ENCODE peak calls at places on chromosomes 12 and 14, in nine cellular contexts. S, U, V, W, C, K, Y, G and A are unnamed samples.
A peak's percentile ranks its signal among the peaks of the same experiment; 100 is the strongest.

GRCh38 chr14:43735926-43736325 is 771.2 kb downstream of the FSCB start:
- DNase-seq in S (no peak), U (no peak), V (no peak), W (no peak), C (no peak), K (no peak), Y (no peak), G (no peak), A (no peak)

GRCh38 chr12:4286771-4287317 is 13.3 kb downstream of the CCND2 start:
- DNase-seq in S (no peak), U (no peak), V (no peak), W (no peak), C (no peak), K (no peak), Y (no peak), G (no peak), A (no peak)

GRCh38 chr12:126362964-126363363 is 1297.7 kb downstream of the AACS start:
- DNase-seq in S (no peak), U (no peak), V (peak; percentile 34), W (no peak), C (no peak), K (no peak), Y (peak; percentile 66), G (no peak), A (no peak)

GRCh38 chr14:87643005-87643404 is 350.0 kb downstream of the GALC start:
- DNase-seq in S (no peak), U (peak; percentile 68), V (peak; percentile 68), W (no peak), C (peak; percentile 31), K (no peak), Y (no peak), G (no peak), A (no peak)

GRCh38 chr14:106586098-106586704 is 1059.8 kb downstream of the TMEM121 start:
- DNase-seq in S (peak; percentile 51), U (no peak), V (peak; percentile 82), W (no peak), C (no peak), K (peak; percentile 69), Y (peak; percentile 1), G (peak; percentile 59), A (no peak)

GRCh38 chr12:53173085-53173715 is 7.3 kb upstream of the ZNF740 start:
- DNase-seq in S (no peak), U (no peak), V (no peak), W (no peak), C (no peak), K (no peak), Y (no peak), G (no peak), A (peak; percentile 68)

GRCh38 chr14:93546642-93547041 is 115.9 kb downstream of the UNC79 start:
- DNase-seq in S (no peak), U (no peak), V (no peak), W (no peak), C (no peak), K (no peak), Y (no peak), G (no peak), A (no peak)

GRCh38 chr14:93734086-93734822 is 54.0 kb downstream of the PRIMA1 start:
- DNase-seq in S (peak; percentile 31), U (no peak), V (peak; percentile 66), W (no peak), C (no peak), K (peak; percentile 19), Y (peak; percentile 88), G (peak; percentile 65), A (no peak)

GRCh38 chr12:31478898-31479297 is 112.0 kb downstream of the DENND5B start:
- DNase-seq in S (no peak), U (no peak), V (no peak), W (no peak), C (no peak), K (no peak), Y (no peak), G (no peak), A (no peak)

GRCh38 chr12:31477669-31478068 is 113.3 kb downstream of the DENND5B start:
- DNase-seq in S (no peak), U (no peak), V (no peak), W (no peak), C (no peak), K (no peak), Y (no peak), G (no peak), A (no peak)

GRCh38 chr12:31479516-31480210 is 111.3 kb downstream of the DENND5B start:
- DNase-seq in S (no peak), U (no peak), V (no peak), W (no peak), C (no peak), K (peak; percentile 14), Y (no peak), G (no peak), A (no peak)

GRCh38 chr12:31476437-31476836 is 114.5 kb downstream of the DENND5B start:
- DNase-seq in S (no peak), U (no peak), V (no peak), W (no peak), C (no peak), K (no peak), Y (no peak), G (no peak), A (no peak)

DNA sequence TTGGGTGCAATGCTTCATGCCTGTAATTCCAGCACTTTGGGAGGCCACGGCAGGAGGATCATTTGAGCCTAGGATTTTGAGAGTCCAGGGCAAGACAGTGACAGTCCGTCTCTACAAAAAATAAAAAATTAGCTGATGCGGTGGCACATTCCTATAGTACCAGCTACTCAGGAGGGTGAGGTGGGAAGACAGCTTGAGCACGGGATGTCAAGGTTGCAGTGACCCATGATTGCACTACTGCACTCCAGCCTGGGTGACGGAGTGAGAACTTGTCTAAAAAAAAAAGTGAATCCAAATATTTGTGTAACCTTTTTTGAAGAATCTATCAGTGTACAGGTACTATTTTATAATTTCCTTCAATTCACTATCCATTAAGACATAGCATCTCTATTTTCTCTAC is 112.5 kb downstream of the DENND5B start:
- DNase-seq in S (no peak), U (no peak), V (no peak), W (no peak), C (no peak), K (no peak), Y (no peak), G (no peak), A (no peak)
- H3K4me1 ChIP-seq in S (no peaks in the 10 kb centered on the region), U (no peaks in the 10 kb centered on the region), V (no peaks in the 10 kb centered on the region), W (no peaks in the 10 kb centered on the region), C (no peaks in the 10 kb centered on the region), K (peaks cover 18% of the 10 kb centered on the region), Y (peaks cover 9% of the 10 kb centered on the region), G (peaks cover 2% of the 10 kb centered on the region), A (peaks cover 10% of the 10 kb centered on the region)

GRCh38 chr12:122406701-122407154 is 15.7 kb downstream of the CLIP1 start:
- DNase-seq in S (no peak), U (no peak), V (no peak), W (no peak), C (no peak), K (peak; percentile 24), Y (no peak), G (no peak), A (no peak)

GRCh38 chr12:122402264-122402663 is 20.2 kb downstream of the CLIP1 start:
- DNase-seq in S (no peak), U (no peak), V (no peak), W (no peak), C (no peak), K (no peak), Y (no peak), G (no peak), A (no peak)

GRCh38 chr12:122399592-122400373 is 22.7 kb downstream of the CLIP1 start:
- DNase-seq in S (peak; percentile 50), U (peak; percentile 92), V (peak; percentile 71), W (peak; percentile 78), C (peak; percentile 51), K (peak; percentile 84), Y (peak; percentile 89), G (peak; percentile 75), A (peak; percentile 96)

GRCh38 chr12:122403831-122404230 is 18.6 kb downstream of the CLIP1 start:
- DNase-seq in S (no peak), U (no peak), V (no peak), W (no peak), C (no peak), K (no peak), Y (no peak), G (no peak), A (no peak)

DNA sequence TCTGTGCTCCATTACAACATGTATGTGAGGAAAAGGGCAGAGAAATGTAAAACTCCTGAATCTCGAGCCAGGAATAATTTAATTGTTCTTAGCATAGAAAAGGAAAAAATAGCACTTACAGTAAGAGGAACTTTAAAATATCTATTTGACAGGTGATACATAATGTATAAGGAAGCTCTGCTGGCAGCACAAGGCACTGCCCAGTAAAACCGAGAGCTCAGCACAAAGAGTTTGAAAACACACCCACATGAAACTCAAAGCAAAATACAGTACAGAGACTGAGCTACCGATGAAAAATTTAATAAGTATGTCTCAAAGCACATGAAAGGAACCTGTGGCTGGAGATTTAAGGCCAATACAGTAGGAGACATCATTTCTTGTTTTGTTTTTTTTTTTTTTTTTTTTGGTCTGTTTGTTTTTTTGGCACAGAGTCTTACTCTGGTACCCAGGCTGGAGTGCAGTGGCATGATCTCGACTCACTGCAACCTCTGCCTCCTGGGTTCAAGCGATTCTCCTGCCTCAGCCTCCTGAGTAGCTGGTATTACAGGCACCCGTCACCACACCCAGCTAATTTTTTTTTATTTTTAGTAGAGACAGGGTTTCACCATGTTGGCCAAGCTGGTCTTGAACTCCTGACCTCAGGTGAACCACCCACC is 19.2 kb downstream of the CLIP1 start:
- DNase-seq in S (no peak), U (no peak), V (no peak), W (peak; percentile 13), C (no peak), K (no peak), Y (no peak), G (no peak), A (no peak)
- H3K4me1 ChIP-seq in S (no peaks in the 10 kb centered on the region), U (peaks cover 79% of the 10 kb centered on the region), V (peaks cover 21% of the 10 kb centered on the region), W (peaks cover 52% of the 10 kb centered on the region), C (peaks cover 1% of the 10 kb centered on the region), K (peaks cover 14% of the 10 kb centered on the region), Y (peaks cover 8% of the 10 kb centered on the region), G (peaks cover 8% of the 10 kb centered on the region), A (peaks cover 40% of the 10 kb centered on the region)

GRCh38 chr12:46385439-46385838 is 12.9 kb upstream of the SLC38A2 start:
- DNase-seq in S (no peak), U (no peak), V (no peak), W (no peak), C (no peak), K (no peak), Y (peak; percentile 29), G (no peak), A (peak; percentile 25)
- H3K4me1 ChIP-seq in S (peaks cover 18% of the 10 kb centered on the region), U (peaks cover 67% of the 10 kb centered on the region), V (peaks cover 29% of the 10 kb centered on the region), W (peaks cover 73% of the 10 kb centered on the region), C (peaks cover 17% of the 10 kb centered on the region), K (peaks cover 65% of the 10 kb centered on the region), Y (peaks cover 65% of the 10 kb centered on the region), G (peaks cover 10% of the 10 kb centered on the region), A (peaks cover 67% of the 10 kb centered on the region)

GRCh38 chr12:6373022-6373787 is 2.2 kb downstream of the SCNN1A start:
- DNase-seq in S (peak; percentile 87), U (peak; percentile 28), V (no peak), W (no peak), C (no peak), K (no peak), Y (no peak), G (no peak), A (no peak)

GRCh38 chr12:6372403-6373003 is 2.9 kb downstream of the SCNN1A start:
- DNase-seq in S (no peak), U (peak; percentile 67), V (no peak), W (no peak), C (no peak), K (no peak), Y (peak; percentile 29), G (peak; percentile 63), A (peak; percentile 86)

GRCh38 chr12:6375269-6376078 is at the start of gene SCNN1A:
- DNase-seq in S (peak; percentile 92), U (peak; percentile 64), V (no peak), W (peak; percentile 77), C (peak; percentile 58), K (no peak), Y (peak; percentile 97), G (peak; percentile 52), A (no peak)

GRCh38 chr12:6374781-6375150 is 597 bp downstream of the SCNN1A start:
- DNase-seq in S (no peak), U (no peak), V (no peak), W (no peak), C (no peak), K (no peak), Y (no peak), G (no peak), A (no peak)

DNA sequence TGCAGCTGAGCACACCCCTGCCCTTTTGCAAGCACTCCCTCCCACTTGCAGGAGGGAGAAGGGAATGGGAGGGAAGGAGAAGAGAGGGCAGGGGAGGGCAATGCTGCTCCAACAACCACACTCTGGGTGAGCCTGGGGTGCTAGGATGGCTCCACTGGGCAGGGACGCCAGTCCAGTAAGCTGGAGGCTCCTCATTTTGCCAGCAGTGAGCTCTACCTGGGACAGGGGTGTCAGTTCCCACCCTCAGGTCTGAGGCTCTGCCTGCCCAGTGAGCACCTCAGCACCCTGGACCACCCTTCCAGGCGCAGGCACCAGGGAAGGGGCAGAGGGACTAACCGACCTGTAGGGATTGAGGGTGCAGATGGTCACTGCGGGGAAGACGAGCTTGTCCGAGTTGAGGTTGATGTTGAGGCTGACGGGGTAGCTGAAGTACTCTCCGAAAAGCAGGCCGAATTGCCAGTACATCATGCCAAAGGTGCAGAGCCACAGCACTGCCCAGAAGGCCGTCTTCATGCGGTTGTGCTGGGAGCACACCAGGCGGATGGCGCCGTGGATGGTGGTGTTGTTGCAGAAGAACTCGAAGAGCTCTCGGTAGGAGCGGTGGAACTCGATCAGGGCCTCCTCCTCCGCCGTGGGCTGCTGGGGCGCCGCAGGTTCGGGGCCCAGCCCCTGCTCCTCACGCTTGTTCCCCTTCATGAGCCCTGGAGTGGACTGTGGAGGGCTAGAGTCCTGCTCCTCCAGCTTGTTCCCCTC is 1.2 kb downstream of the SCNN1A start:
- DNase-seq in S (no peak), U (peak; percentile 61), V (no peak), W (no peak), C (no peak), K (no peak), Y (no peak), G (no peak), A (no peak)
- H3K4me1 ChIP-seq in S (peaks cover 16% of the 10 kb centered on the region), U (peaks cover 56% of the 10 kb centered on the region), V (peaks cover 38% of the 10 kb centered on the region), W (peaks cover 87% of the 10 kb centered on the region), C (peaks cover 19% of the 10 kb centered on the region), K (peaks cover 10% of the 10 kb centered on the region), Y (peaks cover 61% of the 10 kb centered on the region), G (no peaks in the 10 kb centered on the region), A (peaks cover 75% of the 10 kb centered on the region)